ENCODE peak calls at places on chromosome 21, in seven cellular contexts. D is cardiac muscle cell; G is OCI-LY7; S is transverse colon; K is left ventricle myocardium inferior; F is naive thymus-derived CD4-positive, alpha-beta T cell; J is body of pancreas. Z is an unnamed sample.

GRCh38 chr21:44497641-44498243 is 42.3 kb downstream of the KRTAP10-1 start:
- DNase-seq in G (no peak), D (no peak), J (peak; percentile 65), F (no peak), K (no peak), S (no peak), Z (no peak)

GRCh38 chr21:43866233-43866632 is 1.2 kb downstream of the AGPAT3 start:
- DNase-seq in F (no peak), S (peak; percentile 58), K (peak; percentile 65), D (peak; percentile 39), J (peak; percentile 54), G (peak; percentile 47), Z (peak; percentile 26)

GRCh38 chr21:24205317-24205716 is 1402.0 kb downstream of the MRPL39 start:
- DNase-seq in D (no peak), G (no peak), S (no peak), F (no peak), K (no peak), J (no peak), Z (no peak)

GRCh38 chr21:43362928-43363314 is 64.0 kb downstream of the SIK1 start:
- DNase-seq in G (peak; percentile 25), F (no peak), D (no peak), J (no peak), S (peak; percentile 59), K (no peak), Z (no peak)

GRCh38 chr21:40254540-40255455 is 387.6 kb downstream of the PCP4 start:
- DNase-seq in K (no peak), D (no peak), J (no peak), F (no peak), G (no peak), S (no peak), Z (no peak)

GRCh38 chr21:38236232-38236631 is 20.6 kb upstream of the KCNJ15 start:
- DNase-seq in D (no peak), S (no peak), J (no peak), F (no peak), K (no peak), G (no peak), Z (no peak)

GRCh38 chr21:16302851-16303282 is 573.1 kb downstream of the USP25 start:
- DNase-seq in S (no peak), D (peak; percentile 22), J (peak; percentile 19), K (no peak), F (no peak), G (no peak), Z (no peak)

GRCh38 chr21:38930065-38930464 is 124.3 kb downstream of the ETS2 start:
- DNase-seq in S (no peak), F (no peak), G (no peak), J (no peak), D (no peak), K (no peak), Z (no peak)

GRCh38 chr21:29351691-29352090 is 53.0 kb downstream of the BACH1 start:
- DNase-seq in D (peak; percentile 45), G (no peak), K (no peak), S (no peak), F (no peak), J (peak; percentile 87), Z (no peak)

GRCh38 chr21:23394458-23394857 is 2212.8 kb downstream of the MRPL39 start:
- DNase-seq in S (no peak), G (no peak), J (no peak), F (no peak), D (no peak), K (no peak), Z (no peak)

GRCh38 chr21:45244799-45245340 is 42.8 kb downstream of the POFUT2 start:
- DNase-seq in D (no peak), J (no peak), K (no peak), S (no peak), F (no peak), G (no peak), Z (no peak)

DNA sequence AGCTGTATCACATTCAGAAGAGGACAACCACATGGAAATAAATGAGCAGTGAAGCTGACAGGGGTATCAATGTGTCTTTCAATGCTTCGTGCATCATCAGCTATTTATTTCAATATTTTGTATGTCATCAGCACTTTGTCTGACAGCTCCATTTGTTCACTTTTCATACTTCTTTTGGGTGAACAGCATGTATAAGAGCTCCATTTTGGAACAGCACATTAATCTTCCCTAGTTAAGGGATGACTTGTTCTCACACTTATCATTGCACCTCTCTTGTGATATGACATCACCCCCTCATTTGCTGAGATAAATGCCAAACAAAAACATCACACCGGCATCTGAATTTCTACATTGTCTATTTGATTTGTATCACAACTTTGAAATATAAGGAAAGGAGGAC is 190.6 kb upstream of the SAMSN1 start:
- DNase-seq in S (no peak), K (no peak), F (no peak), J (no peak), G (no peak), D (no peak), Z (no peak)
- H3K9me3 ChIP-seq in S (no peaks in the 10 kb centered on the region), K (no peaks in the 10 kb centered on the region), F (no peaks in the 10 kb centered on the region), J (no peaks in the 10 kb centered on the region), G (no peaks in the 10 kb centered on the region), D (no peaks in the 10 kb centered on the region), Z (peaks cover 3% of the 10 kb centered on the region)

DNA sequence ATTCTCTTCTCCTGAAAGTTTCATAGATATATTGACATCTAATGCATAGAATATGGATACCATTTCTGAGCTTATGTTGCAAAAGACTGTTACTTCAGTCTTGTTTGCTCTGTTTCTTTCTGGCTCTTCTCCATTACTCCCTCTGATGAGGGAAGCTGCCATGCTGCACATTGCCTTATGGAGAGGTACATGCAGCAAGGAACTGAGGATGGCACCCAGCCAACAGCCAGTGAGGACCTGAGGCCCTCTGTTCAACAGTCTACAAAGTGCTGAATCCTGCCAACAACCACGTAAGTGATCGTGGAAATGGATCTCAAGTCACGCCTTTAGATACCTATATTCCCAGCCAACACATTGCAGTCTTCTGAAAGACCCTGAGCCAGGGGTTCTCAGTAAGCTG is 66.6 kb upstream of the ADAMTS5 start:
- DNase-seq in G (no peak), D (no peak), J (peak; percentile 15), F (no peak), K (no peak), S (no peak), Z (no peak)
- H3K9me3 ChIP-seq in G (peaks cover 3% of the 10 kb centered on the region), D (no peaks in the 10 kb centered on the region), J (no peaks in the 10 kb centered on the region), F (no peaks in the 10 kb centered on the region), K (peaks cover 2% of the 10 kb centered on the region), S (no peaks in the 10 kb centered on the region), Z (no peaks in the 10 kb centered on the region)

GRCh38 chr21:19440792-19441494 is 1037.4 kb upstream of the TMPRSS15 start:
- DNase-seq in S (no peak), G (no peak), F (no peak), J (peak; percentile 19), D (no peak), K (no peak), Z (no peak)
- H3K9me3 ChIP-seq in S (no peaks in the 10 kb centered on the region), G (peaks cover 13% of the 10 kb centered on the region), F (no peaks in the 10 kb centered on the region), J (no peaks in the 10 kb centered on the region), D (no peaks in the 10 kb centered on the region), K (no peaks in the 10 kb centered on the region), Z (no peaks in the 10 kb centered on the region)

DNA sequence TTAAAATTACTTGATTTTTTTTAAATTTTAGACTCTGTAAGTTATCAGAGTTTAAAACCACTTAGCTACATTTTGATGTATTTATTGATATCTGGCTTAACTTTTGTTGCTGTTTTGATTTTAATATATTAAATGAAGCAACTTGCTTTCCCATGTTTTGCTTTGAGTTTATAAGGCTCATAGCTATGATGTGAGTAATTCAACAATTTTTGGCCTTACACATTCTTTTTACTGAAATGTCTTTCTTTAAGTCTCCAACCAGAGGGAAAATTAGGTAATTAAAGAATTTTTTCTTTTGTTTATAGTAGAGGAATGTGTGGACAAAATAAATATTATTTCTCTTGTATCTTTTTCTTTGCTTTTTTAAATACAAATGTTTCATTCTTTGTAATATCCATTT is 258.3 kb upstream of the ADAMTS5 start:
- DNase-seq in D (no peak), S (no peak), F (no peak), K (no peak), J (no peak), G (no peak), Z (no peak)
- H3K9me3 ChIP-seq in D (no peaks in the 10 kb centered on the region), S (no peaks in the 10 kb centered on the region), F (no peaks in the 10 kb centered on the region), K (no peaks in the 10 kb centered on the region), J (no peaks in the 10 kb centered on the region), G (peaks cover 45% of the 10 kb centered on the region), Z (no peaks in the 10 kb centered on the region)

DNA sequence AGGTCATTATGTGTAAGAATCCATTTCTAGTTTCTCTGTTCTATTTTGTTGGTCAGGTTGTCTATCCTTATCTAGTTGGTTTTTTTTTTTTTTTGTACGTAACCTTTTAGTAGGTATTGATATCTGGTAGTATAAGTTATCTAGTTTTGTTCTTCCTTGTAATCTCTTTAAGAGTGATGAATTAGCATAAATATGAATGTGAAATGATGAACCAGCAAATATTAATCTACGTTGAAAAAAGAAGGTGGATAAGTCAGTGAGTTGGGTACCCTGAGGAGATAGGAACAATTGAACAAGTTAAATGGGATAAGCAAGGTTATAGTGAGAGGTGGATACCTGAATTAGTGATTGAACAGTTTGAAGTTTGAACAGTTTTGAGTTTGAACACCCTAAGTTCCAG is 33.9 kb downstream of the TTC3 start:
- DNase-seq in F (no peak), K (no peak), G (no peak), S (no peak), J (no peak), D (no peak), Z (no peak)
- H3K9me3 ChIP-seq in F (no peaks in the 10 kb centered on the region), K (peaks cover 10% of the 10 kb centered on the region), G (no peaks in the 10 kb centered on the region), S (no peaks in the 10 kb centered on the region), J (no peaks in the 10 kb centered on the region), D (no peaks in the 10 kb centered on the region), Z (no peaks in the 10 kb centered on the region)

GRCh38 chr21:28253971-28254370 is 738.7 kb downstream of the LTN1 start:
- DNase-seq in D (no peak), J (no peak), S (no peak), K (no peak), G (no peak), F (no peak), Z (no peak)
- H3K9me3 ChIP-seq in D (no peaks in the 10 kb centered on the region), J (no peaks in the 10 kb centered on the region), S (no peaks in the 10 kb centered on the region), K (no peaks in the 10 kb centered on the region), G (no peaks in the 10 kb centered on the region), F (no peaks in the 10 kb centered on the region), Z (no peaks in the 10 kb centered on the region)